ENCODE peak calls at places on chromosomes 6 and 20, in seven cellular contexts. C is OCI-LY7; V is CD4-positive, alpha-beta memory T cell; P is PC-3; X is psoas muscle; I is hepatocyte; G is left ventricle myocardium inferior. R is an unnamed sample. For H3K4me1 and H3K9me3, the result is how much of the 10 kb centered on the place peaks cover.

GRCh38 chr6:2756687-2757224 is 6.0 kb upstream of the MYLK4 start:
- DNase-seq in G (no peak), C (no peak), X (no peak), I (no peak), V (no peak), P (no peak), R (no peak)

GRCh38 chr6:152110878-152111820 is 303.7 kb downstream of the ESR1 start:
- DNase-seq in V (no peak), X (peak), C (no peak), I (no peak), G (peak), P (no peak), R (peak)

GRCh38 chr20:53138454-53139291 is 166.5 kb downstream of the TSHZ2 start:
- DNase-seq in P (no peak), I (no peak), G (no peak), C (peak), X (no peak), V (no peak), R (no peak)

GRCh38 chr6:76708641-76709331 is 636.3 kb upstream of the IMPG1 start:
- DNase-seq in P (no peak), G (no peak), V (no peak), X (no peak), C (no peak), I (no peak), R (no peak)

GRCh38 chr6:135334169-135334568 is 153.1 kb downstream of the MYB start:
- DNase-seq in G (no peak), P (no peak), I (no peak), C (no peak), X (no peak), V (no peak), R (peak)

GRCh38 chr6:75145976-75146375 is 59.9 kb downstream of the COL12A1 start:
- DNase-seq in G (no peak), I (no peak), X (no peak), V (no peak), C (no peak), P (no peak), R (no peak)

GRCh38 chr20:19473894-19474293 is 261.5 kb downstream of the SLC24A3 start:
- DNase-seq in V (no peak), I (no peak), P (no peak), X (no peak), C (no peak), G (no peak), R (no peak)

GRCh38 chr20:63542696-63543095 is 4.9 kb downstream of the SRMS start:
- DNase-seq in X (no peak), V (no peak), P (no peak), C (no peak), G (no peak), I (no peak), R (no peak)

GRCh38 chr20:37396520-37397075 is 50.7 kb downstream of the SRC start:
- DNase-seq in C (no peak), I (peak), G (no peak), P (no peak), X (no peak), V (no peak), R (no peak)

GRCh38 chr6:41547799-41548097 is 1.6 kb downstream of the FOXP4 start:
- DNase-seq in G (no peak), X (no peak), V (no peak), P (peak), C (no peak), I (peak), R (no peak)
- H3K27ac ChIP-seq in G (no peak), X (peak), V (peak), P (no peak), C (no peak), I (peak), R (no peak)

GRCh38 chr6:20146291-20146690 is 66.0 kb downstream of the MBOAT1 start:
- DNase-seq in G (no peak), I (no peak), X (no peak), P (no peak), V (no peak), C (no peak), R (no peak)

GRCh38 chr6:20137837-20138236 is 74.4 kb downstream of the MBOAT1 start:
- DNase-seq in C (no peak), G (no peak), X (no peak), V (no peak), P (no peak), I (no peak), R (no peak)

GRCh38 chr6:20147469-20147868 is 64.8 kb downstream of the MBOAT1 start:
- DNase-seq in I (no peak), C (no peak), G (no peak), P (no peak), X (no peak), V (no peak), R (no peak)

GRCh38 chr6:20141931-20142330 is 70.3 kb downstream of the MBOAT1 start:
- DNase-seq in C (no peak), G (no peak), V (no peak), I (no peak), X (no peak), P (no peak), R (no peak)

GRCh38 chr6:20142866-20143265 is 69.4 kb downstream of the MBOAT1 start:
- DNase-seq in I (no peak), G (no peak), P (no peak), C (no peak), V (no peak), X (no peak), R (no peak)
- H3K4me1 ChIP-seq in I (under half), G (under half), P (under half), C (under half), V (under half), X (under half), R (under half)

GRCh38 chr6:164856138-164856537 is 453.3 kb downstream of the C6orf118 start:
- DNase-seq in V (no peak), P (no peak), C (no peak), I (no peak), X (no peak), G (no peak), R (no peak)

GRCh38 chr6:164859791-164860190 is 449.6 kb downstream of the C6orf118 start:
- DNase-seq in I (no peak), P (no peak), X (no peak), C (no peak), V (no peak), G (no peak), R (no peak)

GRCh38 chr6:164854526-164854925 is 454.9 kb downstream of the C6orf118 start:
- DNase-seq in X (no peak), I (no peak), V (no peak), P (no peak), G (no peak), C (no peak), R (no peak)

GRCh38 chr6:164855281-164855680 is 454.1 kb downstream of the C6orf118 start:
- DNase-seq in P (no peak), V (no peak), X (no peak), G (no peak), C (no peak), I (no peak), R (no peak)
- H3K9me3 ChIP-seq in P (under half), V (under half), X (under half), G (under half), C (under half), I (under half), R (under half)

DNA sequence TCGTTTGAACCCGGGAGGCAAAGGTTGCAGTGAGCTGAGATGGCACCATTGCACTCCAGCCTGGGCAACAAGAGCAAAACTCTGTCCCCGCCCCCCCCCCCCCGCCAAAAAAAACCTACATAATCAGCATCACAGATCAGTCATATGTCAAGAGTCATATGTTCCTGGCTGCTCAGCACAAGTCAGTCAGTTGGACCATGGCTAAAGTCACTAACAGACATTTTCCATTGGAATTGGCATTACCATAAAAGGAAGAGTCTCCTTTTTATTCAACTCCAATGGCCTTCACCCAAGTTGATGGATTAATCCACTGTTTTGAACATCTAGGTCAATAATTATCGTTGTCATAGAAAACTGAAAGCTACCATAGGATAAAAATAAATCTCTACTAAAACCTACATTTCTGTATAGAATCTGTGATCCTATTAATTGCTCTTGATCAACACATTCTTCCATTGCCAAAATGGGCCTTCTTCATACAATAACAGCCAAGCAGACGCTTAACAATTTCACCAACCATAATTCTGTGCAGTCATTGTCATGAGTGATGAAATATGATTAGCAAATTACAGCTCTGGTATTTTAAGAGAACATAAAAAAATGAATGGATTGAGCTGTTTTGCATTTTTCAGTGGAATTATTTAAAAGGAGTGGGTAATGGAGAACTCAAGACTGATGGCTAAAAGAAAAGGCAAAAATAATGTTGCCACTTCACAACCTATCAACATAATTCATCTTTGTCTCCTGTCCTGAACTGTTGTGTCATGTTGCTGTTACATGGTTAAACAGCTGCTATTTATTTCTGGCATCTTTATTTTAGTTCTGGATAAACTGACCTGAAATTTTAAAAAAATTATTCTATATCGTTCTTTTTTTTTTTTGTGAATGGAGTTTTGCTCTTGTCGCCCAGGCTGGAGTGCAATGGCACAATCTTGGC is 555.5 kb upstream of the JARID2 start:
- DNase-seq in P (no peak), X (no peak), I (no peak), G (no peak), C (no peak), V (no peak), R (no peak)
- H3K27ac ChIP-seq in P (no peak), X (no peak), I (no peak), G (no peak), C (no peak), V (no peak), R (no peak)

GRCh38 chr20:41572010-41572572 is 46.1 kb downstream of the CHD6 start:
- DNase-seq in X (no peak), G (no peak), P (no peak), I (no peak), C (no peak), V (no peak), R (no peak)

GRCh38 chr20:41577129-41578009 is 40.8 kb downstream of the CHD6 start:
- DNase-seq in P (no peak), I (peak), G (no peak), V (no peak), X (no peak), C (no peak), R (no peak)

GRCh38 chr20:41574802-41575389 is 43.3 kb downstream of the CHD6 start:
- DNase-seq in X (no peak), P (no peak), C (no peak), V (no peak), G (no peak), I (no peak), R (no peak)

GRCh38 chr20:41573955-41574354 is 44.2 kb downstream of the CHD6 start:
- DNase-seq in X (no peak), C (no peak), P (no peak), I (no peak), V (no peak), G (no peak), R (no peak)

DNA sequence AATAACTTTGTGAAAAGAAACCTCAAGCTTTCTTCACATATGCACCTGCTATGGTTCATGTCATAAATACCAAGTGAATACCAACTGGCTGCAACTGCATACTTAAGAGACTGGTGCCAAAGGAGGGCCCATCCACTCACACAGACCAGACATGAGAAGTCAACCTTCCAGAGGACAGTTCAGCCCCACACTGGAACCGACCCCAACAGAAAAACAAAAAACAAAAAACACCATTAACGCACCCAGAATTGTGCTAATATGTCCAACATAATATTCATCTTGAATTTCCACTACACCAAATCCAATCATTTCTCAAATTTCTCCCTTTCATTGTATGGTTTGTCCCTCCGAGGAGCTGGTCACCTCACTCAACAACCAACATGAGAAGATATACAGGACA is 42.8 kb downstream of the CHD6 start:
- DNase-seq in C (no peak), X (no peak), G (no peak), V (no peak), P (no peak), I (no peak), R (no peak)
- H3K4me1 ChIP-seq in C (under half), X (under half), G (half or more), V (half or more), P (under half), I (under half), R (under half)

DNA sequence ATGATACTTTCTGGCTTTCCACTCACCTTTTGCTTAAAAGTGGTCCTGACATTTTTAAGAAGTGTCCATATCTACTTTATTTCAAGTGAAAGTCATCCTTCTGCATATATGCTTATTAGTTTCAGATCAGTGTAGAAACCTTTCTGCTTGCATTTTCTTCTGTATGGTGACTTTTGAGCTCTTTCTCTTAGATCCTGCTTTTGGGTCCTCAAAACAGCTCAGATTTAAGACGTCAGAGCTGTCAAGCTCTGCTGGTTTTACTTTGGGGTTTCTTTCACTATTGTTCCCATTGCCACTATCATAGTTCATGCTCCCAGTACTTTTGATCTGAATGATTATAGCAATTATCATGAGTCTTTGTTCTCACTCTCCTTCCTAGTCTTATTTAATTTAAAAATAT is 41.7 kb downstream of the BCKDHB start:
- DNase-seq in C (no peak), G (no peak), I (no peak), P (no peak), X (no peak), V (no peak), R (no peak)
- H3K9me3 ChIP-seq in C (under half), G (under half), I (under half), P (under half), X (under half), V (under half), R (under half)

GRCh38 chr6:158595223-158595622 is 35.3 kb downstream of the TMEM181 start:
- DNase-seq in C (peak), P (no peak), X (no peak), V (peak), G (no peak), I (no peak), R (no peak)

GRCh38 chr6:158593670-158594069 is 33.8 kb downstream of the TMEM181 start:
- DNase-seq in I (no peak), X (no peak), C (no peak), P (no peak), G (no peak), V (no peak), R (no peak)

GRCh38 chr6:158599635-158600034 is 39.7 kb downstream of the TMEM181 start:
- DNase-seq in G (no peak), I (no peak), C (no peak), V (no peak), P (no peak), X (no peak), R (no peak)

GRCh38 chr6:158596861-158597260 is 37.0 kb downstream of the TMEM181 start:
- DNase-seq in C (no peak), X (no peak), I (no peak), P (no peak), G (no peak), V (no peak), R (no peak)

DNA sequence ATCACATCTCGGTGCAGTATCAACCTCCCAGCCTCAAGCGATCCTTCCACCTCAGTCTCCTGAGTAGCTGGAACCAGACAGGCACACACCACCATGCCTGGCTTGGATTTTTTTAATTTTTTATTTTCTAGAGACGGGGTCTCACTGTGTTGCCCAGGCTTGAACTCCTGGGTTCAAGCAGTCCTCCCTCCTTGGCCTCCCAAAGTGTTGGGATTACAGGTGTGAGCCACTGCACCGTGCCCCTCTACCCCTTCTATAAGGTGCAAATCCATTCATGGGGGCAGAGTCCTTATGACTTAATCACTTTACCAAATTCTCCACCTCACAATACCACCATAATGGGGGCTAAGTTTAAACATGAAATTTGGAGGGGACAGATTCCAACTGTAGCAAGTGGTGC is 37.7 kb downstream of the TMEM181 start:
- DNase-seq in C (no peak), G (no peak), V (no peak), X (no peak), I (no peak), P (no peak), R (no peak)
- H3K27ac ChIP-seq in C (no peak), G (no peak), V (no peak), X (no peak), I (no peak), P (no peak), R (no peak)

DNA sequence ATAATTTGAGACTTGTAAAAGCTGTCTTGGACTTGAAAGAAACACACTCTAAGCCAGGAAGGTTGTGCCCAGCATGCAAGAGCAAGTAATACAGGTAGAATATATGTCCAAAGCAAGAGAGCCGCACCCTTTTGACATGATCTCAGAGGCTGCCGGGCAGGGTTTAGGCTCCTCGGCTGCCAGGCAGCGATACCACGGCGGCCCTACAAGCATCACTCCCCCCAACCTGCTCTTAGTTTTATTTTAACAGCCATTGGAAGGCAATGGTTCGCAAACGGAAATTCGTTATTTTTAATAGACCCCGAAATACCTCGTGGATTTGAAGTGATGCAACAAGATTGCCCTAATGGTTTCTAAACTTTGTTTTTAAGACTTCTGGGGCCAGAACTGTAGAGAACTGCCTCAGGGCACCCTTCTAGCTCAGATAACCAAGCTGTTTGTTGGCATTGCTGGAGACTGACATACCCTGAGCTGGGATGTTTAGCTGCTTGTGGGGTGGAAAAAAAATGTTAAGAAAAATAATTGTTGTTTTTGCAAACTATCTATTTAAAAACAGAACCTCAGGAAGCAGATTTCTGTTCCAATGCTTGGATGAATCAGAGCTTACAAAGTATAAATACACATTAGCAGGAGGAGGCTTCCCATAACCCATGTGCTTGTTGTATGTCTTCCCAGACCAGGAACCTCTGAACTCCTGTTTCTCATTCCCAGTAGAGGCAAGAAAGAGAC is 39.0 kb downstream of the JAG1 start:
- DNase-seq in V (no peak), I (no peak), C (no peak), X (no peak), G (no peak), P (peak), R (no peak)
- H3K4me1 ChIP-seq in V (under half), I (under half), C (under half), X (under half), G (half or more), P (under half), R (half or more)